ENCODE peak calls at places on chromosome 2, in seven cellular contexts. Z is G401; H is A172; M is H54; U is HFF-Myc; V is stimulated activated CD4-positive, alpha-beta T cell treated with anti-CD3 and anti-CD28 coated beads, Interleukin-1b, Interleukin-23, amount 100 ng/mL, for 4 hours; X is progenitor cell of endocrine pancreas. E is an unnamed sample.

GRCh38 chr2:224260605-224261004 is 141.3 kb downstream of the FAM124B start:
- DNase-seq in Z (peak), H (peak), M (no peak), U (no peak), V (no peak), X (no peak), E (peak)

GRCh38 chr2:33579226-33579625 is 19.9 kb downstream of the FAM98A start:
- DNase-seq in Z (no peak), H (no peak), M (no peak), U (no peak), V (no peak), X (no peak), E (no peak)

GRCh38 chr2:86260978-86261377 is 61.7 kb downstream of the MRPL35 start:
- DNase-seq in Z (no peak), H (no peak), M (no peak), U (no peak), V (no peak), X (no peak), E (no peak)

GRCh38 chr2:157722580-157723234 is 94.0 kb upstream of the ACVR1C start:
- DNase-seq in Z (no peak), H (peak), M (no peak), U (no peak), V (no peak), X (no peak), E (peak)

GRCh38 chr2:133940134-133940533 is 313.7 kb upstream of the MGAT5 start:
- DNase-seq in Z (no peak), H (no peak), M (no peak), U (no peak), V (no peak), X (no peak), E (no peak)

GRCh38 chr2:239365782-239366435 is 34.9 kb downstream of the HDAC4 start:
- DNase-seq in Z (no peak), H (no peak), M (no peak), U (no peak), V (no peak), X (no peak), E (no peak)

GRCh38 chr2:33877348-33878016 is 278.4 kb upstream of the FAM98A start:
- DNase-seq in Z (no peak), H (no peak), M (no peak), U (no peak), V (no peak), X (no peak), E (no peak)

GRCh38 chr2:151198646-151199045 is 63.0 kb downstream of the RBM43 start:
- DNase-seq in Z (no peak), H (peak), M (no peak), U (no peak), V (no peak), X (no peak), E (no peak)

GRCh38 chr2:241666627-241667400 is 19.8 kb downstream of the DTYMK start:
- DNase-seq in Z (no peak), H (no peak), M (no peak), U (no peak), V (no peak), X (peak), E (peak)

GRCh38 chr2:136767030-136767429 is 1.7 kb downstream of the THSD7B start:
- DNase-seq in Z (no peak), H (no peak), M (no peak), U (no peak), V (no peak), X (no peak), E (no peak)

GRCh38 chr2:84362541-84362940 is 96.5 kb downstream of the SUCLG1 start:
- DNase-seq in Z (no peak), H (no peak), M (no peak), U (no peak), V (no peak), X (no peak), E (no peak)

GRCh38 chr2:238549866-238550265 is 123.1 kb downstream of the ASB1 start:
- DNase-seq in Z (no peak), H (no peak), M (no peak), U (no peak), V (no peak), X (no peak), E (no peak)

GRCh38 chr2:2012505-2012904 is 268.2 kb upstream of the PXDN start:
- DNase-seq in Z (no peak), H (no peak), M (no peak), U (no peak), V (no peak), X (no peak), E (no peak)

GRCh38 chr2:54577035-54577434 is 120.9 kb downstream of the SPTBN1 start:
- DNase-seq in Z (peak), H (peak), M (no peak), U (no peak), V (no peak), X (no peak), E (no peak)

GRCh38 chr2:95024306-95024880 is 1.1 kb upstream of the MAL start:
- DNase-seq in Z (no peak), H (no peak), M (no peak), U (no peak), V (no peak), X (no peak), E (no peak)

GRCh38 chr2:13481201-13481600 is 764.5 kb downstream of the TRIB2 start:
- DNase-seq in Z (no peak), H (peak), M (no peak), U (no peak), V (no peak), X (no peak), E (no peak)

GRCh38 chr2:84055816-84056215 is 403.3 kb downstream of the SUCLG1 start:
- DNase-seq in Z (no peak), H (no peak), M (no peak), U (no peak), V (no peak), X (no peak), E (no peak)

GRCh38 chr2:58215429-58215828 is 25.7 kb downstream of the FANCL start:
- DNase-seq in Z (no peak), H (no peak), M (no peak), U (no peak), V (no peak), X (no peak), E (no peak)

GRCh38 chr2:101704046-101704466 is 6.5 kb downstream of the MAP4K4 start:
- DNase-seq in Z (no peak), H (no peak), M (no peak), U (peak), V (no peak), X (no peak), E (peak)

GRCh38 chr2:235216901-235217300 is 265.1 kb downstream of the SH3BP4 start:
- DNase-seq in Z (no peak), H (no peak), M (no peak), U (no peak), V (no peak), X (no peak), E (peak)

GRCh38 chr2:53460347-53460746 is 307.3 kb upstream of the CHAC2 start:
- DNase-seq in Z (no peak), H (peak), M (no peak), U (no peak), V (no peak), X (no peak), E (peak)

GRCh38 chr2:68385232-68385906 is 20.3 kb downstream of the PLEK start:
- DNase-seq in Z (no peak), H (no peak), M (no peak), U (no peak), V (no peak), X (no peak), E (no peak)

GRCh38 chr2:181955010-181955409 is 30.6 kb upstream of the PPP1R1C start:
- DNase-seq in Z (no peak), H (peak), M (no peak), U (peak), V (no peak), X (no peak), E (peak)

GRCh38 chr2:29878898-29879297 is 42.5 kb downstream of the ALK start:
- DNase-seq in Z (no peak), H (peak), M (no peak), U (no peak), V (no peak), X (no peak), E (peak)

GRCh38 chr2:239876241-239876947 is 148.7 kb downstream of the NDUFA10 start:
- DNase-seq in Z (no peak), H (no peak), M (no peak), U (no peak), V (no peak), X (no peak), E (no peak)

GRCh38 chr2:44927979-44928659 is 13.4 kb upstream of the SIX3 start:
- DNase-seq in Z (no peak), H (no peak), M (no peak), U (no peak), V (no peak), X (no peak), E (no peak)